ENCODE peak calls at places on chromosomes 5 and 9, in nine cellular contexts. S, Z, K, A, T, P, L, E and O are unnamed samples.
A peak's percentile ranks its signal among the peaks of the same experiment; 100 is the strongest.

GRCh38 chr5:15966651-15967050 is 212.9 kb downstream of the MARCHF11 start:
- DNase-seq in S (no peak), Z (no peak), K (no peak), A (no peak), T (no peak), P (no peak), L (no peak), E (no peak), O (no peak)

GRCh38 chr9:132946624-132947295 is 2.3 kb upstream of the TSC1 start:
- DNase-seq in S (no peak), Z (no peak), K (no peak), A (no peak), T (peak; percentile 82), P (no peak), L (peak; percentile 20), E (no peak), O (no peak)

GRCh38 chr9:135010363-135010860 is 77.1 kb upstream of the OLFM1 start:
- DNase-seq in S (no peak), Z (no peak), K (no peak), A (no peak), T (no peak), P (no peak), L (no peak), E (no peak), O (no peak)

GRCh38 chr9:86349271-86349670 is 4.9 kb downstream of the TUT7 start:
- DNase-seq in S (no peak), Z (no peak), K (no peak), A (no peak), T (no peak), P (no peak), L (no peak), E (no peak), O (no peak)

GRCh38 chr5:91361055-91361701 is 21.9 kb downstream of the ARRDC3 start:
- DNase-seq in S (no peak), Z (no peak), K (no peak), A (no peak), T (no peak), P (no peak), L (no peak), E (no peak), O (no peak)

GRCh38 chr9:136471802-136472487 is 10.9 kb downstream of the SEC16A start:
- DNase-seq in S (no peak), Z (no peak), K (no peak), A (no peak), T (no peak), P (no peak), L (peak; percentile 78), E (no peak), O (no peak)

GRCh38 chr5:149466457-149466972 is 84.7 kb downstream of the CSNK1A1 start:
- DNase-seq in S (no peak), Z (no peak), K (no peak), A (no peak), T (peak; percentile 64), P (no peak), L (no peak), E (peak; percentile 70), O (no peak)

GRCh38 chr9:113152699-113153098 is 1.9 kb downstream of the SLC31A2 start:
- DNase-seq in S (no peak), Z (no peak), K (no peak), A (no peak), T (no peak), P (no peak), L (no peak), E (no peak), O (no peak)

GRCh38 chr5:173920024-173920753 is 32.0 kb downstream of the CPEB4 start:
- DNase-seq in S (no peak), Z (no peak), K (no peak), A (no peak), T (no peak), P (no peak), L (no peak), E (no peak), O (no peak)

GRCh38 chr5:173916233-173916632 is 28.1 kb downstream of the CPEB4 start:
- DNase-seq in S (no peak), Z (no peak), K (no peak), A (no peak), T (no peak), P (no peak), L (no peak), E (no peak), O (no peak)

GRCh38 chr5:173915310-173916005 is 27.3 kb downstream of the CPEB4 start:
- DNase-seq in S (peak; percentile 32), Z (no peak), K (no peak), A (no peak), T (no peak), P (no peak), L (no peak), E (no peak), O (no peak)

GRCh38 chr5:173919443-173919842 is 31.3 kb downstream of the CPEB4 start:
- DNase-seq in S (no peak), Z (no peak), K (no peak), A (no peak), T (no peak), P (no peak), L (no peak), E (no peak), O (no peak)

GRCh38 chr5:173917788-173918786 is 29.9 kb downstream of the CPEB4 start:
- DNase-seq in S (peak; percentile 87), Z (peak; percentile 38), K (peak; percentile 75), A (peak; percentile 66), T (peak; percentile 66), P (peak; percentile 79), L (peak; percentile 15), E (peak; percentile 62), O (peak; percentile 21)
- TF ChIP-seq POLR2A in S (peak; percentile 18), Z (no peak), K (peak; percentile 23), A (no peak), T (peak; percentile 63), P (no peak), L (peak; percentile 56), E (peak; percentile 70), O (peak; percentile 82)

DNA sequence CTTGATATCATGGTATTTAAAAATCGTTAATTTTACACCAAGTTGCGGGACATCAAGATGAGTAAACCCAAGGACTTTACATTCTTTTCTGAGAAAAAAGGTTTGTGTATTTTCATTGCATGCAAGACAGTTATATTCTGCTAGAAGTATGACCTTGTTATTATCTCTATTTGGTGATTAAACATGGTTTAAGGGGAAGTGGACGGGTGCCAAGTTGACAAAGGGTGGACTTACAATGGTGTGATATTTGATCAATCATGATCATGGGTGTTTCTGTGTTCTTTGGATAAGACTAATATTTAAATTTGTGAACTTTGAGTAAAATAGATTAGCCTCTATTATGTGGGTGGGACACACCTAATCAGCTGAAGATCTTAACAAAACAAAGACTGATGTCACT is 783.0 kb downstream of the CDH12 start:
- DNase-seq in S (no peak), Z (no peak), K (no peak), A (no peak), T (no peak), P (no peak), L (no peak), E (no peak), O (no peak)
- TF ChIP-seq POLR2A in S (no peak), Z (no peak), K (no peak), A (no peak), T (no peak), P (no peak), L (no peak), E (no peak), O (no peak)

GRCh38 chr9:34989056-34989945 is at the start of gene DNAJB5:
- DNase-seq in S (peak; percentile 100), Z (peak; percentile 97), K (peak; percentile 98), A (peak; percentile 98), T (peak; percentile 92), P (peak; percentile 100), L (peak; percentile 99), E (peak; percentile 100), O (peak; percentile 89)
- TF ChIP-seq POLR2A in S (peak; percentile 82), Z (peak; percentile 83), K (peak; percentile 58), A (peak; percentile 93), T (peak; percentile 37), P (peak; percentile 68), L (peak; percentile 75), E (no peak), O (peak; percentile 48)

DNA sequence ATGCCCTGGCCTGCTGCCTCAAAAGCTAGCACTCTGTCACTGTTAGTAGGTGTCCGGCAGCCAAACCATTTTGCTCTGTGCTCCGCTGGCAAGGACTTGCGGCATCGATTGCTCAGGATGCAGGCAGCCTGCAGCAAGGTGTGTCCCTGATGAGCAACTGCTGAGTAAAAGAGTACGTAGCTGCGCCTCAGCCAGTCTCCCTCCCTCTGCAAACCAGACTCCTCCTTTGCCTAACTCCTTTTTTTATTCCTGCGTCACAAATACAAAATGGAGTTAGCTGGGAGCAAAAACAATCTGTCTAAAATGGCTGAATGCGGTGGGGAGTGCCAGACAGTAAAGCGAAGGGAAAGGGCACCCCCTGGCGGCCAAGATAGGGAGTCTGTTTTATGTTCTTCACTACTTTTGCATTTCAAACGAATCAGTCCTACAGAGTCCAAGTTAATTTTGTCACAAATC is 61.1 kb downstream of the DIAPH1 start:
- DNase-seq in S (peak; percentile 93), Z (peak; percentile 72), K (peak; percentile 71), A (peak; percentile 88), T (peak; percentile 67), P (peak; percentile 95), L (no peak), E (peak; percentile 93), O (no peak)
- TF ChIP-seq POLR2A in S (no peak), Z (no peak), K (no peak), A (no peak), T (peak; percentile 47), P (no peak), L (no peak), E (no peak), O (no peak)

GRCh38 chr9:94729199-94729598 is 2.7 kb downstream of the AOPEP start:
- DNase-seq in S (no peak), Z (no peak), K (no peak), A (no peak), T (no peak), P (no peak), L (no peak), E (no peak), O (no peak)

GRCh38 chr9:94725293-94725692 is 1.2 kb upstream of the AOPEP start:
- DNase-seq in S (no peak), Z (no peak), K (no peak), A (no peak), T (no peak), P (no peak), L (no peak), E (no peak), O (no peak)

GRCh38 chr9:94721754-94722153 is 4.7 kb upstream of the AOPEP start:
- DNase-seq in S (no peak), Z (no peak), K (no peak), A (no peak), T (no peak), P (no peak), L (no peak), E (no peak), O (no peak)

GRCh38 chr9:94728719-94729118 is 2.2 kb downstream of the AOPEP start:
- DNase-seq in S (no peak), Z (no peak), K (no peak), A (no peak), T (no peak), P (no peak), L (no peak), E (no peak), O (no peak)

GRCh38 chr9:94726495-94727191 is at the start of gene AOPEP:
- DNase-seq in S (peak; percentile 99), Z (peak; percentile 99), K (peak; percentile 99), A (peak; percentile 100), T (peak; percentile 100), P (peak; percentile 99), L (peak; percentile 100), E (peak; percentile 98), O (peak; percentile 98)
- TF ChIP-seq POLR2A in S (no peak), Z (peak; percentile 80), K (peak; percentile 78), A (no peak), T (peak; percentile 74), P (peak; percentile 51), L (peak; percentile 75), E (peak; percentile 76), O (peak; percentile 89)